ENCODE peak calls at places on chromosomes 16 and 17, in six cellular contexts. S, V, A, O, Z and P are unnamed samples.

GRCh38 chr17:59378621-59379194 is 47.3 kb downstream of the YPEL2 start:
- DNase-seq in S (peak; percentile 49), V (no peak), A (no peak), O (no peak), Z (no peak), P (no peak)

GRCh38 chr16:70604407-70605283 is 41.7 kb upstream of the IL34 start:
- DNase-seq in S (no peak), V (no peak), A (no peak), O (no peak), Z (no peak), P (no peak)

GRCh38 chr16:346587-346986 is 5.9 kb downstream of the AXIN1 start:
- DNase-seq in S (no peak), V (no peak), A (no peak), O (no peak), Z (no peak), P (no peak)

GRCh38 chr16:87086156-87086555 is 231.0 kb downstream of the C16orf95 start:
- DNase-seq in S (peak; percentile 6), V (peak; percentile 29), A (no peak), O (no peak), Z (no peak), P (no peak)

GRCh38 chr16:57071840-57072541 is 20.4 kb upstream of the CPNE2 start:
- DNase-seq in S (peak; percentile 2), V (no peak), A (no peak), O (no peak), Z (no peak), P (no peak)

GRCh38 chr17:42347198-42347597 is 41.0 kb downstream of the STAT3 start:
- DNase-seq in S (peak; percentile 60), V (no peak), A (no peak), O (no peak), Z (no peak), P (no peak)

GRCh38 chr17:72258711-72259110 is 137.9 kb downstream of the SOX9 start:
- DNase-seq in S (no peak), V (no peak), A (no peak), O (no peak), Z (no peak), P (no peak)

GRCh38 chr17:29931253-29931932 is 1.4 kb upstream of the SSH2 start:
- DNase-seq in S (peak; percentile 70), V (peak; percentile 94), A (peak; percentile 70), O (peak; percentile 90), Z (peak; percentile 54), P (peak; percentile 60)

GRCh38 chr16:55506083-55506482 is 2.8 kb upstream of the LPCAT2 start:
- DNase-seq in S (no peak), V (no peak), A (no peak), O (no peak), Z (no peak), P (no peak)

GRCh38 chr16:87681990-87682570 is 79.8 kb downstream of the JPH3 start:
- DNase-seq in S (peak; percentile 45), V (peak; percentile 45), A (no peak), O (no peak), Z (no peak), P (peak; percentile 16)

GRCh38 chr17:44909681-44910144 is 5.6 kb downstream of the GFAP start:
- DNase-seq in S (peak; percentile 61), V (no peak), A (no peak), O (no peak), Z (no peak), P (no peak)

GRCh38 chr17:73754886-73755285 is 110.6 kb upstream of the SDK2 start:
- DNase-seq in S (no peak), V (no peak), A (no peak), O (no peak), Z (no peak), P (no peak)

GRCh38 chr17:14826361-14826760 is 438.8 kb downstream of the PMP22 start:
- DNase-seq in S (no peak), V (no peak), A (no peak), O (no peak), Z (no peak), P (no peak)